ENCODE peak calls at places on chromosomes 12 and 14, in ten cellular contexts. One of them, this sample, is unnamed.

GRCh38 chr12:102542816-102543448 is 62.6 kb upstream of the IGF1 start:
- DNase-seq in ELR: no peak
- DNase-seq in stimulated activated CD8-positive, alpha-beta memory T cell treated with anti-CD3 and anti-CD28 coated beads, Interleukin-7, amount 100 ng/mL, for 1 hour: no peak
- DNase-seq in fibroblast of lung: peak; percentile 46
- DNase-seq in iPS-NIHi11: no peak
- DNase-seq in cortex of kidney: no peak
- DNase-seq in glutamatergic neuron: no peak
- DNase-seq in HTR-8/SVneo: no peak
- DNase-seq in occipital lobe: no peak
- DNase-seq in SK-N-DZ: no peak
- DNase-seq in this sample: no peak

GRCh38 chr12:121128908-121129704 is 3.6 kb upstream of the P2RX7 start:
- DNase-seq in occipital lobe: peak; percentile 91
- DNase-seq in ELR: peak; percentile 9
- DNase-seq in iPS-NIHi11: peak; percentile 70
- DNase-seq in glutamatergic neuron: no peak
- DNase-seq in HTR-8/SVneo: no peak
- DNase-seq in cortex of kidney: no peak
- DNase-seq in SK-N-DZ: peak; percentile 41
- DNase-seq in fibroblast of lung: peak; percentile 29
- DNase-seq in stimulated activated CD8-positive, alpha-beta memory T cell treated with anti-CD3 and anti-CD28 coated beads, Interleukin-7, amount 100 ng/mL, for 1 hour: peak; percentile 62
- DNase-seq in this sample: peak; percentile 97

GRCh38 chr12:103138538-103138937 is 181.1 kb downstream of the ASCL1 start:
- DNase-seq in stimulated activated CD8-positive, alpha-beta memory T cell treated with anti-CD3 and anti-CD28 coated beads, Interleukin-7, amount 100 ng/mL, for 1 hour: no peak
- DNase-seq in glutamatergic neuron: no peak
- DNase-seq in occipital lobe: no peak
- DNase-seq in ELR: no peak
- DNase-seq in HTR-8/SVneo: no peak
- DNase-seq in SK-N-DZ: no peak
- DNase-seq in fibroblast of lung: no peak
- DNase-seq in cortex of kidney: no peak
- DNase-seq in iPS-NIHi11: no peak
- DNase-seq in this sample: no peak

GRCh38 chr14:76894308-76894707 is 68.1 kb downstream of the LRRC74A start:
- DNase-seq in ELR: no peak
- DNase-seq in fibroblast of lung: no peak
- DNase-seq in glutamatergic neuron: no peak
- DNase-seq in HTR-8/SVneo: no peak
- DNase-seq in occipital lobe: no peak
- DNase-seq in stimulated activated CD8-positive, alpha-beta memory T cell treated with anti-CD3 and anti-CD28 coated beads, Interleukin-7, amount 100 ng/mL, for 1 hour: no peak
- DNase-seq in iPS-NIHi11: peak; percentile 52
- DNase-seq in cortex of kidney: no peak
- DNase-seq in SK-N-DZ: peak; percentile 37
- DNase-seq in this sample: no peak

GRCh38 chr14:76203086-76204001 is 51.6 kb downstream of the GPATCH2L start:
- DNase-seq in SK-N-DZ: no peak
- DNase-seq in iPS-NIHi11: no peak
- DNase-seq in ELR: peak; percentile 97
- DNase-seq in fibroblast of lung: peak; percentile 96
- DNase-seq in stimulated activated CD8-positive, alpha-beta memory T cell treated with anti-CD3 and anti-CD28 coated beads, Interleukin-7, amount 100 ng/mL, for 1 hour: no peak
- DNase-seq in HTR-8/SVneo: peak; percentile 74
- DNase-seq in occipital lobe: peak; percentile 31
- DNase-seq in cortex of kidney: no peak
- DNase-seq in glutamatergic neuron: no peak
- DNase-seq in this sample: peak; percentile 98

GRCh38 chr12:77932216-77932615 is 101.5 kb downstream of the NAV3 start:
- DNase-seq in SK-N-DZ: no peak
- DNase-seq in ELR: no peak
- DNase-seq in fibroblast of lung: no peak
- DNase-seq in glutamatergic neuron: no peak
- DNase-seq in HTR-8/SVneo: no peak
- DNase-seq in iPS-NIHi11: peak; percentile 13
- DNase-seq in cortex of kidney: no peak
- DNase-seq in stimulated activated CD8-positive, alpha-beta memory T cell treated with anti-CD3 and anti-CD28 coated beads, Interleukin-7, amount 100 ng/mL, for 1 hour: no peak
- DNase-seq in occipital lobe: no peak
- DNase-seq in this sample: no peak

GRCh38 chr12:50568338-50569155 is 63.8 kb downstream of the DIP2B start:
- DNase-seq in fibroblast of lung: peak; percentile 40
- DNase-seq in stimulated activated CD8-positive, alpha-beta memory T cell treated with anti-CD3 and anti-CD28 coated beads, Interleukin-7, amount 100 ng/mL, for 1 hour: no peak
- DNase-seq in ELR: no peak
- DNase-seq in iPS-NIHi11: no peak
- DNase-seq in occipital lobe: no peak
- DNase-seq in SK-N-DZ: no peak
- DNase-seq in HTR-8/SVneo: no peak
- DNase-seq in cortex of kidney: no peak
- DNase-seq in glutamatergic neuron: no peak
- DNase-seq in this sample: peak; percentile 53

GRCh38 chr12:4763549-4763948 is 43.3 kb downstream of the GALNT8 start:
- DNase-seq in HTR-8/SVneo: no peak
- DNase-seq in SK-N-DZ: no peak
- DNase-seq in fibroblast of lung: peak; percentile 23
- DNase-seq in stimulated activated CD8-positive, alpha-beta memory T cell treated with anti-CD3 and anti-CD28 coated beads, Interleukin-7, amount 100 ng/mL, for 1 hour: no peak
- DNase-seq in occipital lobe: no peak
- DNase-seq in glutamatergic neuron: peak; percentile 78
- DNase-seq in iPS-NIHi11: peak; percentile 95
- DNase-seq in cortex of kidney: no peak
- DNase-seq in ELR: peak; percentile 2
- DNase-seq in this sample: no peak

GRCh38 chr12:129903092-129903945 is 506 bp downstream of the TMEM132D start:
- DNase-seq in glutamatergic neuron: peak; percentile 44
- DNase-seq in occipital lobe: no peak
- DNase-seq in fibroblast of lung: no peak
- DNase-seq in stimulated activated CD8-positive, alpha-beta memory T cell treated with anti-CD3 and anti-CD28 coated beads, Interleukin-7, amount 100 ng/mL, for 1 hour: no peak
- DNase-seq in SK-N-DZ: peak; percentile 16
- DNase-seq in iPS-NIHi11: peak; percentile 45
- DNase-seq in HTR-8/SVneo: no peak
- DNase-seq in cortex of kidney: no peak
- DNase-seq in ELR: no peak
- DNase-seq in this sample: no peak

GRCh38 chr14:101687756-101688546 is 73.6 kb upstream of the PPP2R5C start:
- DNase-seq in fibroblast of lung: no peak
- DNase-seq in iPS-NIHi11: no peak
- DNase-seq in ELR: no peak
- DNase-seq in HTR-8/SVneo: no peak
- DNase-seq in SK-N-DZ: no peak
- DNase-seq in cortex of kidney: no peak
- DNase-seq in occipital lobe: no peak
- DNase-seq in glutamatergic neuron: no peak
- DNase-seq in stimulated activated CD8-positive, alpha-beta memory T cell treated with anti-CD3 and anti-CD28 coated beads, Interleukin-7, amount 100 ng/mL, for 1 hour: no peak
- DNase-seq in this sample: no peak

GRCh38 chr12:57388425-57388824 is 42.4 kb downstream of the R3HDM2 start:
- DNase-seq in glutamatergic neuron: no peak
- DNase-seq in cortex of kidney: no peak
- DNase-seq in fibroblast of lung: no peak
- DNase-seq in HTR-8/SVneo: no peak
- DNase-seq in occipital lobe: no peak
- DNase-seq in iPS-NIHi11: no peak
- DNase-seq in SK-N-DZ: no peak
- DNase-seq in stimulated activated CD8-positive, alpha-beta memory T cell treated with anti-CD3 and anti-CD28 coated beads, Interleukin-7, amount 100 ng/mL, for 1 hour: no peak
- DNase-seq in ELR: no peak
- DNase-seq in this sample: no peak

GRCh38 chr12:65675141-65675621 is 149.1 kb upstream of the HMGA2 start:
- DNase-seq in ELR: no peak
- DNase-seq in fibroblast of lung: peak; percentile 93
- DNase-seq in cortex of kidney: no peak
- DNase-seq in iPS-NIHi11: no peak
- DNase-seq in glutamatergic neuron: no peak
- DNase-seq in SK-N-DZ: no peak
- DNase-seq in stimulated activated CD8-positive, alpha-beta memory T cell treated with anti-CD3 and anti-CD28 coated beads, Interleukin-7, amount 100 ng/mL, for 1 hour: no peak
- DNase-seq in occipital lobe: no peak
- DNase-seq in HTR-8/SVneo: no peak
- DNase-seq in this sample: peak; percentile 78